ENCODE peak calls at places on chromosomes 3 and 15, in nine cellular contexts. L is tibial artery, D is heart right ventricle, I is endodermal cell, B is tibial nerve, P is psoas muscle, H is hepatocyte, S is body of pancreas, F is transverse colon. W is an unnamed sample. For H3K27me3, the result is how much of the 10 kb centered on the place peaks cover.

GRCh38 chr3:32226875-32227500 is 11.5 kb upstream of the CMTM8 start:
- DNase-seq in L (no peak), D (no peak), I (no peak), B (no peak), P (no peak), H (no peak), S (no peak), F (no peak), W (no peak)

GRCh38 chr15:23457890-23458289 is 10.8 kb upstream of the GOLGA6L2 start:
- DNase-seq in L (no peak), D (no peak), I (no peak), B (no peak), P (no peak), H (no peak), S (no peak), F (no peak), W (no peak)

GRCh38 chr15:93152264-93152884 is 63.4 kb upstream of the RGMA start:
- DNase-seq in L (no peak), D (no peak), I (no peak), B (no peak), P (no peak), H (no peak), S (no peak), F (peak), W (no peak)

GRCh38 chr3:133377396-133377795 is 22.5 kb upstream of the BFSP2 start:
- DNase-seq in L (no peak), D (no peak), I (peak), B (no peak), P (no peak), H (peak), S (no peak), F (no peak), W (no peak)

GRCh38 chr3:98741121-98741716 is 21.9 kb upstream of the ST3GAL6 start:
- DNase-seq in L (no peak), D (no peak), I (no peak), B (no peak), P (no peak), H (peak), S (no peak), F (no peak), W (no peak)

GRCh38 chr3:113697192-113698090 is 999 bp upstream of the USF3 start:
- DNase-seq in L (no peak), D (peak), I (peak), B (no peak), P (no peak), H (peak), S (peak), F (peak), W (no peak)

GRCh38 chr3:30548605-30549004 is 57.8 kb upstream of the TGFBR2 start:
- DNase-seq in L (no peak), D (no peak), I (peak), B (no peak), P (no peak), H (no peak), S (no peak), F (no peak), W (no peak)

GRCh38 chr3:183208260-183208659 is 44.8 kb upstream of the B3GNT5 start:
- DNase-seq in L (no peak), D (no peak), I (no peak), B (no peak), P (no peak), H (no peak), S (no peak), F (no peak), W (no peak)

GRCh38 chr15:63826513-63826912 is 7.2 kb downstream of the HERC1 start:
- DNase-seq in L (no peak), D (no peak), I (no peak), B (no peak), P (no peak), H (no peak), S (no peak), F (no peak), W (no peak)

GRCh38 chr15:98859149-98859548 is 148.4 kb downstream of the PGPEP1L start:
- DNase-seq in L (no peak), D (no peak), I (no peak), B (no peak), P (no peak), H (no peak), S (no peak), F (no peak), W (no peak)

GRCh38 chr3:126544596-126545281 is 14.0 kb downstream of the C3orf22 start:
- DNase-seq in L (peak), D (no peak), I (peak), B (no peak), P (no peak), H (no peak), S (peak), F (peak), W (no peak)

GRCh38 chr3:142857056-142857455 is 31.8 kb downstream of the PCOLCE2 start:
- DNase-seq in L (no peak), D (peak), I (peak), B (no peak), P (peak), H (peak), S (peak), F (peak), W (no peak)

GRCh38 chr3:148203263-148204010 is 494.3 kb upstream of the AGTR1 start:
- DNase-seq in L (no peak), D (no peak), I (peak), B (no peak), P (no peak), H (no peak), S (no peak), F (no peak), W (no peak)

GRCh38 chr3:21752749-21753347 is 1.8 kb upstream of the ZNF385D start:
- DNase-seq in L (peak), D (peak), I (no peak), B (no peak), P (no peak), H (peak), S (no peak), F (no peak), W (no peak)

GRCh38 chr3:71510485-71510884 is 73.0 kb downstream of the FOXP1 start:
- DNase-seq in L (no peak), D (no peak), I (peak), B (no peak), P (no peak), H (peak), S (no peak), F (no peak), W (no peak)

DNA sequence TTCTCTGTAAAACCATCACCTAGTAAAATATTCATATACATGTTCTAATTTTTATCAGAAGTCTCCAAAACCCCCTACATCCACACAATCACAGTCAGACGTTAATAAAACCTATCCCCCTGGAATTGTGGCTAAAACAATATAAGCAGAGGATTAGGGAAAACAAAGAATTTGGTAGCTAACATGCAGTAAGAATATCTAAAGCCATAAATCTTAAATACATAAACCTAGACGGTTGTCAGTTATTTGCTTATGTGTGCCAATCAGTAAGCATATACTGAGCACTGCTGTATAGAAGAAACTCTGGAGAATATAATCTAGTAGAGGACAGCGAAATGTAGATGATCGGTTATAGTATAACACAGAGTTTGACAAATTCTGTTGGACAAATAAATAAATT is 232.2 kb downstream of the TBC1D5 start:
- DNase-seq in L (no peak), D (no peak), I (no peak), B (no peak), P (no peak), H (no peak), S (no peak), F (no peak), W (no peak)
- H3K27me3 ChIP-seq in L (under half), D (under half), I (under half), B (under half), P (under half), H (under half), S (under half), F (under half), W (under half)

GRCh38 chr15:69666921-69667811 is 214.5 kb downstream of the RPLP1 start:
- DNase-seq in L (no peak), D (peak), I (no peak), B (no peak), P (no peak), H (no peak), S (no peak), F (peak), W (no peak)

GRCh38 chr15:69668049-69668705 is 215.6 kb downstream of the RPLP1 start:
- DNase-seq in L (no peak), D (no peak), I (no peak), B (no peak), P (no peak), H (no peak), S (no peak), F (no peak), W (no peak)

GRCh38 chr15:69665641-69666091 is 213.0 kb downstream of the RPLP1 start:
- DNase-seq in L (no peak), D (no peak), I (peak), B (no peak), P (no peak), H (no peak), S (no peak), F (no peak), W (no peak)

GRCh38 chr15:69666441-69666882 is 213.8 kb downstream of the RPLP1 start:
- DNase-seq in L (no peak), D (peak), I (no peak), B (no peak), P (no peak), H (no peak), S (no peak), F (peak), W (no peak)

DNA sequence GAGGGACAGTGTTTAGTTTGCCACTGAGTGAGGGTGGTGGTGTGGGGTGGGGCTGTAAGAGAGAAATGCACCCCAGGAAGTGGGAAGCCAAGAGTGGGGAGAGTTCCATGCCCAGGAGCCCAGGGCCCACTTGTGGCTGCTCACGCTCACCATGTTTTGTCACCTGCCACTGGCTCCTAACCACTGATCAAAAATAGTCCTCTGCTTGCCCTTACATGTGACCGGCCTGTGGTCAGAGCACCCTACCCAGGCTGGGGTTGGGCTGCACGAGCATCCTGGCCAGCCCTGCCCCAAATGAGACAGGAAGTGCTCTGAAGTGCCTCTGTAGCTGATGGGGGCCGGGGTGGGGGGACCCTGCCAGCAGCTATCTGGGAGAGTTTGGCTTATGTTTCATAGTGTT is 216.3 kb downstream of the RPLP1 start:
- DNase-seq in L (no peak), D (peak), I (no peak), B (no peak), P (no peak), H (no peak), S (no peak), F (peak), W (no peak)
- H3K27me3 ChIP-seq in L (under half), D (under half), I (under half), B (under half), P (under half), H (under half), S (under half), F (under half), W (under half)

GRCh38 chr3:193096076-193096475 is 144.9 kb upstream of the PLAAT1 start:
- DNase-seq in L (no peak), D (no peak), I (no peak), B (no peak), P (no peak), H (no peak), S (no peak), F (no peak), W (no peak)

DNA sequence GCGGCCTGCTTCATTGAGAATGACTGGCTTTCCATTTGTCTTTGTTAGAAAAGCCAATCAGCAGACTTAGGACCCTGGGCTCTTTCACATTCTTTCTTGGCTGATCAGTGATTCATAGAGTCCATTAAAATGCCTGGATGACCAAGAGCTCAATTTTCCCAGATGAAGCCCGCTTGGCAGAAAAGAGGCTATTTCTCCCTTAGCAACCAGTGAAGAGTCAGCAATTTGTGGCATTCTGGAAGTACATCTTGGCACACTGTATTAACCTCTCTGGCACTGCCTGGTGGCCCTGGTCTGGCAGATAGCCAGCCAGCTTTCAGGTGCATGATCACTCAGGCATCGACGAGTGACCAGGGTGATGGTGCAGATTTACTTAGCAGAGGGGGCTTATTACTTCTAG is 145.7 kb upstream of the PLAAT1 start:
- DNase-seq in L (no peak), D (no peak), I (no peak), B (no peak), P (no peak), H (no peak), S (peak), F (no peak), W (no peak)
- H3K27me3 ChIP-seq in L (under half), D (under half), I (under half), B (under half), P (under half), H (under half), S (under half), F (under half), W (under half)

DNA sequence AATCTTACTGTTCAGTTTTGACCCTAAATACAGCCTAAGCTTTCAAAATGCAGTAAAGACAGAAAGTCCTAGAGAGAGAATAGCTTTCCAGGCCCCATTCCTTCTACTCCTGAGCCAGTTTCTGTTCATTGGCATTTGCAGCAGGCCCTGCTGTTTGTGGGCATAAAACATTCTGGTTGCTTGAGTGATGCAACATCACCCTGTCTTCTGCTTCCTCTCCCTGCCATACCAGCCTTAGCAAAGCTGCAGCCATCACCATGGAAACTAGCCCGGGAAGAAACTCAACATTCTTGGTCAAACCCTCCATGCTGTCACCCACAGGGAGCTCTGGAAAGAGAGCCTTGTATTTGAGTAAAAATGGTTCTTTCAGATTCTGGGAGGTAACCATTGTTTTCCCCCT is 325.7 kb downstream of the MAGI1 start:
- DNase-seq in L (no peak), D (no peak), I (peak), B (no peak), P (no peak), H (peak), S (no peak), F (no peak), W (no peak)
- H3K27me3 ChIP-seq in L (under half), D (under half), I (under half), B (under half), P (under half), H (under half), S (under half), F (under half), W (under half)

GRCh38 chr3:170839518-170840100 is 30.4 kb downstream of the RPL22L1 start:
- DNase-seq in L (no peak), D (no peak), I (no peak), B (no peak), P (no peak), H (no peak), S (no peak), F (no peak), W (no peak)
- H3K27me3 ChIP-seq in L (under half), D (under half), I (under half), B (under half), P (under half), H (under half), S (under half), F (under half), W (under half)

GRCh38 chr3:128481438-128481942 is 11.5 kb downstream of the GATA2 start:
- DNase-seq in L (peak), D (peak), I (peak), B (no peak), P (peak), H (no peak), S (no peak), F (no peak), W (no peak)

GRCh38 chr3:128482175-128482856 is 10.7 kb downstream of the GATA2 start:
- DNase-seq in L (no peak), D (no peak), I (peak), B (no peak), P (peak), H (no peak), S (no peak), F (no peak), W (no peak)

GRCh38 chr3:128479558-128480086 is 12.9 kb upstream of the DNAJB8 start:
- DNase-seq in L (no peak), D (no peak), I (no peak), B (no peak), P (no peak), H (no peak), S (no peak), F (no peak), W (no peak)

GRCh38 chr3:128480278-128480677 is 12.7 kb downstream of the GATA2 start:
- DNase-seq in L (no peak), D (peak), I (no peak), B (no peak), P (no peak), H (no peak), S (no peak), F (no peak), W (no peak)

DNA sequence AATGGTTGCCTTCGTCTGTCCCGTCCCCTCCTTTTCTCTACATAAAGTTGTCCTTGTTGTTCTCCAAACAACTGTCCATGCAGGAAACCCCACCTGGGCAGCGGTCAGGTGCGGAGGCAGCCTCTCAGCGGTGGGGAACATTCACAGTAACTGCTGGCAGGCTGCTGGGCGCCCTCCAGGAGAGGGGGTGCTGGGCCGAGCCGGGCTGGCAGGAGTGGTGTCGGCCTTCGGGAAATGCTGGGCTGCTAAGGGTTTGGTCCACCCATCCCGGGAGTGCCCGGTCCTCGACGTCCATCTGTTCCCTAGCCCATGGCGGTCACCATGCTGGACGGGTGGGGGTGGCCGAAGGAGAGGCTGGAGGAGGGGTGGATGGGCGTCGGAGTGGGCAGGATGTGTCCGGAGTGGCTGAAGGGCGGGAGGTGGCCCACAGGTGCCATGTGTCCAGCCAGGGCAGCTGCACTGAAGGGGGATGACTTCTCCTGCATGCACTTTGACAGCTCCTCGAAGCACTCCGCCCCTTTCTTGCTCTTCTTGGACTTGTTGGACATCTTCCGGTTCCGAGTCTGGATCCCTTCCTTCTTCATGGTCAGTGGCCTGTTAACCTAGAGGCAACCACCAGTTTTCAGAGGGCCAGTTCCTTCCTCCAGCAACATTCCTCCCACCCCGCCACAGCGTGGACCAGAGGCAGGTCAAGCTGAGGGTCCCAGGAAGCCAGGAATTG is 12.1 kb downstream of the GATA2 start:
- DNase-seq in L (no peak), D (no peak), I (no peak), B (no peak), P (no peak), H (no peak), S (no peak), F (no peak), W (no peak)
- H3K27me3 ChIP-seq in L (under half), D (half or more), I (half or more), B (half or more), P (under half), H (under half), S (under half), F (half or more), W (under half)

DNA sequence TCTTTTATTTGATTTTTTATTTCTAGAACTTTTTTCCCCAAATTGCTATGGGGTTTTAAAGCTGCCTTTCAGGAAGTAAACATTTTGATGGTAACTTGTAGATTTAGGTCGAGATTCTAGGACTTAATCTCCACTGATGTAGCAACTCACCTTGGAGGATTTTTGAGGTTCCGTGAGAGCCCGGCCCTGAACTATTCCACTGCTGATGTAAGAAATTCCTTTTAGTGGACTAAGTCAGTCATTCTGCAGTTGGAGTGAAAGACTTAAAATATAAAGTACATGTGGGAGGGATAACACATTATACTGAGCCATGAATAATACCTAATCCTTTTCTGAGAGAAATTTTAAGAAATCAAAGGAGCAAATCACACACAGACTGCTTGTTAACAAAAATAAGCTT is 12.6 kb upstream of the LRRC34 start:
- DNase-seq in L (no peak), D (no peak), I (no peak), B (no peak), P (no peak), H (no peak), S (no peak), F (no peak), W (no peak)
- H3K27me3 ChIP-seq in L (under half), D (under half), I (under half), B (under half), P (under half), H (under half), S (under half), F (under half), W (under half)

DNA sequence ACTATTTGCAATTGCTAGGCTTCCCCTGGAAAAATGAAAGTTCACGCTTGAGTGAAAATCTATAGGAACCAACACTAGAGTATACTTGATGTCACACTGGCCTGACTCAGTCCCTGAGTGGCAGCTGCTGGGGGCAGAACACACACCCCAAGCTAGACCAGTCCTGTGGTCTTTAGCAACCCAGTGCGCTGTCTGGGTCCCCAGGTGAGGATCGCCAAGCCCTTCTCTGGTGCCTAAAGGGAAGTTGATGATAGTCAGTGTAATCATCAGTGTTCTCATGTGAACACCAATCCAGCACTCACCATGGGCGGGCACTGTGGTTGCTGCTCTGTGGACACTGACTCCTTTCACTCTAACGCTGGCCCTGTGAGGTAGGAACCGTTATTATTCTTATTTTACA is 11.2 kb downstream of the ALDH1A3 start:
- DNase-seq in L (no peak), D (no peak), I (peak), B (no peak), P (no peak), H (no peak), S (no peak), F (no peak), W (no peak)
- H3K27me3 ChIP-seq in L (under half), D (under half), I (under half), B (under half), P (under half), H (under half), S (under half), F (under half), W (under half)

DNA sequence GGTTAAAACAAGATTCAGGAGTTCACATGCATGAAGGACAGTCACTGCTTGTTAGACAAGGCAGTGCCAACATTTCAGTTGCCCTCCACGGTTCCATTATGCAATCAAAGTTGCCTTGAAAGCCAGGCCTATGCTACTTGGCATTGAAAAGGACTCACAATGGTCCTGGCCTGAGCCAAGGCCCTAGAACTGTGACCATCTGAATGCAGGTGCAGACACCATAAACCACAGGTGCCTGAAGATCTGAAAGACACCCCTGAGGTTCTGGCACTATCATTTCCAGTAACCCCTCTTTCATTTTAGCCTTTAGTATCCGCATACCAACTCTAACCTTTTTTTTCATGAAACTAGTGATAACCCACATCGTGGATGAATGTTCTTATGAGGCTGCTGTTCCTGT is 2.8 kb downstream of the GABRA5 start:
- DNase-seq in L (no peak), D (no peak), I (no peak), B (no peak), P (no peak), H (no peak), S (no peak), F (no peak), W (no peak)
- H3K27me3 ChIP-seq in L (under half), D (half or more), I (under half), B (under half), P (under half), H (half or more), S (under half), F (under half), W (under half)